ENCODE peak calls at places on chromosomes 1 and 21, in nine cellular contexts. One of them, this sample, is unnamed.

GRCh38 chr1:175314300-175314699 is 121.7 kb upstream of the KIAA0040 start:
- DNase-seq in GDM1: no peak
- DNase-seq in NCI-H2081: no peak
- DNase-seq in mucosa of gallbladder: no peak
- DNase-seq in AG08396: no peak
- DNase-seq in heart right ventricle: no peak
- DNase-seq in AG09309: no peak
- DNase-seq in neural crest cell: no peak
- DNase-seq in ovary: no peak
- DNase-seq in this sample: no peak

GRCh38 chr1:29803486-29803885 is 567.2 kb downstream of the PTPRU start:
- DNase-seq in GDM1: no peak
- DNase-seq in NCI-H2081: no peak
- DNase-seq in mucosa of gallbladder: no peak
- DNase-seq in AG08396: no peak
- DNase-seq in heart right ventricle: no peak
- DNase-seq in AG09309: no peak
- DNase-seq in neural crest cell: no peak
- DNase-seq in ovary: no peak
- DNase-seq in this sample: no peak

GRCh38 chr1:206736878-206737728 is 33.5 kb upstream of the IL19 start:
- DNase-seq in GDM1: no peak
- DNase-seq in NCI-H2081: no peak
- DNase-seq in mucosa of gallbladder: no peak
- DNase-seq in AG08396: no peak
- DNase-seq in heart right ventricle: no peak
- DNase-seq in AG09309: no peak
- DNase-seq in neural crest cell: no peak
- DNase-seq in ovary: no peak
- DNase-seq in this sample: no peak

GRCh38 chr1:190175320-190175719 is 302.3 kb downstream of the BRINP3 start:
- DNase-seq in GDM1: no peak
- DNase-seq in NCI-H2081: no peak
- DNase-seq in mucosa of gallbladder: no peak
- DNase-seq in AG08396: no peak
- DNase-seq in heart right ventricle: no peak
- DNase-seq in AG09309: no peak
- DNase-seq in neural crest cell: no peak
- DNase-seq in ovary: no peak
- DNase-seq in this sample: no peak

GRCh38 chr1:150106331-150106730 is 38.8 kb downstream of the VPS45 start:
- DNase-seq in GDM1: no peak
- DNase-seq in NCI-H2081: no peak
- DNase-seq in mucosa of gallbladder: no peak
- DNase-seq in AG08396: no peak
- DNase-seq in heart right ventricle: no peak
- DNase-seq in AG09309: no peak
- DNase-seq in neural crest cell: no peak
- DNase-seq in ovary: no peak
- DNase-seq in this sample: no peak

GRCh38 chr1:236124965-236125364 is 17.4 kb upstream of the GPR137B start:
- DNase-seq in GDM1: no peak
- DNase-seq in NCI-H2081: no peak
- DNase-seq in mucosa of gallbladder: no peak
- DNase-seq in AG08396: no peak
- DNase-seq in heart right ventricle: no peak
- DNase-seq in AG09309: no peak
- DNase-seq in neural crest cell: no peak
- DNase-seq in ovary: no peak
- DNase-seq in this sample: no peak

GRCh38 chr21:41441546-41441945 is 15.5 kb downstream of the MX1 start:
- DNase-seq in GDM1: no peak
- DNase-seq in NCI-H2081: no peak
- DNase-seq in mucosa of gallbladder: no peak
- DNase-seq in AG08396: no peak
- DNase-seq in heart right ventricle: no peak
- DNase-seq in AG09309: no peak
- DNase-seq in neural crest cell: no peak
- DNase-seq in ovary: no peak
- DNase-seq in this sample: no peak

GRCh38 chr1:230069813-230070212 is 2.8 kb downstream of the GALNT2 start:
- DNase-seq in GDM1: no peak
- DNase-seq in NCI-H2081: no peak
- DNase-seq in mucosa of gallbladder: no peak
- DNase-seq in AG08396: no peak
- DNase-seq in heart right ventricle: no peak
- DNase-seq in AG09309: no peak
- DNase-seq in neural crest cell: no peak
- DNase-seq in ovary: no peak
- DNase-seq in this sample: no peak

GRCh38 chr1:110082477-110082876 is 12.0 kb upstream of the ALX3 start:
- DNase-seq in GDM1: no peak
- DNase-seq in NCI-H2081: no peak
- DNase-seq in mucosa of gallbladder: no peak
- DNase-seq in AG08396: no peak
- DNase-seq in heart right ventricle: no peak
- DNase-seq in AG09309: no peak
- DNase-seq in neural crest cell: no peak
- DNase-seq in ovary: no peak
- DNase-seq in this sample: no peak

GRCh38 chr21:44313451-44313850 is 13.6 kb downstream of the PFKL start:
- DNase-seq in GDM1: no peak
- DNase-seq in NCI-H2081: no peak
- DNase-seq in mucosa of gallbladder: no peak
- DNase-seq in AG08396: no peak
- DNase-seq in heart right ventricle: no peak
- DNase-seq in AG09309: no peak
- DNase-seq in neural crest cell: no peak
- DNase-seq in ovary: no peak
- DNase-seq in this sample: no peak

GRCh38 chr1:243256590-243256989 is 749 bp downstream of the SDCCAG8 start:
- DNase-seq in GDM1: no peak
- DNase-seq in NCI-H2081: peak
- DNase-seq in mucosa of gallbladder: no peak
- DNase-seq in AG08396: no peak
- DNase-seq in heart right ventricle: no peak
- DNase-seq in AG09309: no peak
- DNase-seq in neural crest cell: no peak
- DNase-seq in ovary: no peak
- DNase-seq in this sample: no peak

GRCh38 chr1:9658186-9658585 is 6.7 kb downstream of the PIK3CD start:
- DNase-seq in GDM1: no peak
- DNase-seq in NCI-H2081: no peak
- DNase-seq in mucosa of gallbladder: no peak
- DNase-seq in AG08396: no peak
- DNase-seq in heart right ventricle: no peak
- DNase-seq in AG09309: no peak
- DNase-seq in neural crest cell: no peak
- DNase-seq in ovary: no peak
- DNase-seq in this sample: no peak

GRCh38 chr1:234851450-234852438 is 241.8 kb upstream of the IRF2BP2 start:
- DNase-seq in GDM1: no peak
- DNase-seq in NCI-H2081: no peak
- DNase-seq in mucosa of gallbladder: no peak
- DNase-seq in AG08396: no peak
- DNase-seq in heart right ventricle: no peak
- DNase-seq in AG09309: no peak
- DNase-seq in neural crest cell: no peak
- DNase-seq in ovary: no peak
- DNase-seq in this sample: no peak

GRCh38 chr21:21436012-21436545 is 437.9 kb downstream of the NCAM2 start:
- DNase-seq in GDM1: no peak
- DNase-seq in NCI-H2081: no peak
- DNase-seq in mucosa of gallbladder: no peak
- DNase-seq in AG08396: no peak
- DNase-seq in heart right ventricle: no peak
- DNase-seq in AG09309: no peak
- DNase-seq in neural crest cell: no peak
- DNase-seq in ovary: no peak
- DNase-seq in this sample: no peak

GRCh38 chr1:241840164-241840563 is 7.8 kb upstream of the EXO1 start:
- DNase-seq in GDM1: no peak
- DNase-seq in NCI-H2081: no peak
- DNase-seq in mucosa of gallbladder: no peak
- DNase-seq in AG08396: no peak
- DNase-seq in heart right ventricle: no peak
- DNase-seq in AG09309: no peak
- DNase-seq in neural crest cell: no peak
- DNase-seq in ovary: no peak
- DNase-seq in this sample: no peak

GRCh38 chr1:87867631-87868030 is 539.0 kb downstream of the LMO4 start:
- DNase-seq in GDM1: no peak
- DNase-seq in NCI-H2081: no peak
- DNase-seq in mucosa of gallbladder: no peak
- DNase-seq in AG08396: no peak
- DNase-seq in heart right ventricle: no peak
- DNase-seq in AG09309: peak
- DNase-seq in neural crest cell: no peak
- DNase-seq in ovary: no peak
- DNase-seq in this sample: no peak

GRCh38 chr21:37636152-37636860 is 269.7 kb downstream of the DYRK1A start:
- DNase-seq in GDM1: no peak
- DNase-seq in NCI-H2081: no peak
- DNase-seq in mucosa of gallbladder: no peak
- DNase-seq in AG08396: peak
- DNase-seq in heart right ventricle: no peak
- DNase-seq in AG09309: peak
- DNase-seq in neural crest cell: no peak
- DNase-seq in ovary: no peak
- DNase-seq in this sample: no peak

GRCh38 chr1:182392045-182393028 is 747 bp upstream of the GLUL start:
- DNase-seq in GDM1: peak
- DNase-seq in NCI-H2081: peak
- DNase-seq in mucosa of gallbladder: no peak
- DNase-seq in AG08396: peak
- DNase-seq in heart right ventricle: peak
- DNase-seq in AG09309: no peak
- DNase-seq in neural crest cell: no peak
- DNase-seq in ovary: no peak
- DNase-seq in this sample: no peak

GRCh38 chr1:167548059-167548932 is 5.3 kb downstream of the CREG1 start:
- DNase-seq in GDM1: peak
- DNase-seq in NCI-H2081: no peak
- DNase-seq in mucosa of gallbladder: no peak
- DNase-seq in AG08396: peak
- DNase-seq in heart right ventricle: no peak
- DNase-seq in AG09309: peak
- DNase-seq in neural crest cell: no peak
- DNase-seq in ovary: no peak
- DNase-seq in this sample: no peak

GRCh38 chr21:36155603-36156338 is 853 bp upstream of the DOP1B start:
- DNase-seq in GDM1: no peak
- DNase-seq in NCI-H2081: no peak
- DNase-seq in mucosa of gallbladder: peak
- DNase-seq in AG08396: no peak
- DNase-seq in heart right ventricle: peak
- DNase-seq in AG09309: no peak
- DNase-seq in neural crest cell: no peak
- DNase-seq in ovary: peak
- DNase-seq in this sample: no peak

GRCh38 chr1:59664167-59664566 is 150.6 kb upstream of the HOOK1 start:
- DNase-seq in GDM1: no peak
- DNase-seq in NCI-H2081: no peak
- DNase-seq in mucosa of gallbladder: no peak
- DNase-seq in AG08396: no peak
- DNase-seq in heart right ventricle: no peak
- DNase-seq in AG09309: no peak
- DNase-seq in neural crest cell: no peak
- DNase-seq in ovary: no peak
- DNase-seq in this sample: no peak

GRCh38 chr1:166354411-166354810 is 187.6 kb upstream of the FAM78B start:
- DNase-seq in GDM1: no peak
- DNase-seq in NCI-H2081: peak
- DNase-seq in mucosa of gallbladder: peak
- DNase-seq in AG08396: no peak
- DNase-seq in heart right ventricle: no peak
- DNase-seq in AG09309: no peak
- DNase-seq in neural crest cell: no peak
- DNase-seq in ovary: no peak
- DNase-seq in this sample: no peak

GRCh38 chr1:198934901-198935301 is 296.1 kb downstream of the PTPRC start:
- DNase-seq in GDM1: peak
- DNase-seq in NCI-H2081: peak
- DNase-seq in mucosa of gallbladder: peak
- DNase-seq in AG08396: no peak
- DNase-seq in heart right ventricle: no peak
- DNase-seq in AG09309: no peak
- DNase-seq in neural crest cell: no peak
- DNase-seq in ovary: no peak
- DNase-seq in this sample: no peak

GRCh38 chr1:19011832-19012231 is 55.4 kb upstream of the IFFO2 start:
- DNase-seq in GDM1: no peak
- DNase-seq in NCI-H2081: no peak
- DNase-seq in mucosa of gallbladder: no peak
- DNase-seq in AG08396: no peak
- DNase-seq in heart right ventricle: no peak
- DNase-seq in AG09309: no peak
- DNase-seq in neural crest cell: no peak
- DNase-seq in ovary: no peak
- DNase-seq in this sample: no peak

GRCh38 chr1:8238141-8239038 is 79.5 kb upstream of the SLC45A1 start:
- DNase-seq in GDM1: no peak
- DNase-seq in NCI-H2081: no peak
- DNase-seq in mucosa of gallbladder: no peak
- DNase-seq in AG08396: peak
- DNase-seq in heart right ventricle: no peak
- DNase-seq in AG09309: peak
- DNase-seq in neural crest cell: no peak
- DNase-seq in ovary: no peak
- DNase-seq in this sample: no peak

GRCh38 chr21:9780441-9780937 is 740.9 kb upstream of the TPTE start:
- DNase-seq in GDM1: no peak
- DNase-seq in NCI-H2081: no peak
- DNase-seq in mucosa of gallbladder: peak
- DNase-seq in AG08396: no peak
- DNase-seq in heart right ventricle: no peak
- DNase-seq in AG09309: no peak
- DNase-seq in neural crest cell: no peak
- DNase-seq in ovary: no peak
- DNase-seq in this sample: no peak

GRCh38 chr1:65820983-65821382 is 28.3 kb downstream of the PDE4B start:
- DNase-seq in GDM1: no peak
- DNase-seq in NCI-H2081: no peak
- DNase-seq in mucosa of gallbladder: no peak
- DNase-seq in AG08396: peak
- DNase-seq in heart right ventricle: no peak
- DNase-seq in AG09309: peak
- DNase-seq in neural crest cell: no peak
- DNase-seq in ovary: no peak
- DNase-seq in this sample: no peak

This sample was measured in stimulated activated CD4-positive, alpha-beta T cell treated with anti-CD3 and anti-CD28 coated beads, Interleukin-15, amount 100 ng/mL, for 48 hours.